ENCODE peak calls at places on chromosomes 4 and X, in seven cellular contexts. C, I, D, V, A, P and M are unnamed samples.

GRCh38 chr4:15920723-15921591 is 17.6 kb downstream of the FGFBP1 start:
- DNase-seq in C (peak; percentile 54), I (no peak), D (peak; percentile 63), V (no peak), A (peak; percentile 66), P (peak; percentile 59), M (peak; percentile 41)

GRCh38 chrX:66677430-66677829 is 38.6 kb upstream of the EDA2R start:
- DNase-seq in C (no peak), I (no peak), D (no peak), V (no peak), A (no peak), P (no peak), M (no peak)

GRCh38 chrX:107272431-107272921 is 66.1 kb downstream of the DNAAF6 start:
- DNase-seq in C (peak; percentile 14), I (no peak), D (no peak), V (peak; percentile 57), A (no peak), P (no peak), M (peak; percentile 12)

GRCh38 chrX:41022579-41022978 is 62.7 kb upstream of the USP9X start:
- DNase-seq in C (no peak), I (no peak), D (no peak), V (no peak), A (no peak), P (no peak), M (no peak)

GRCh38 chrX:73127700-73128241 is 48.5 kb upstream of the PABPC1L2A start:
- DNase-seq in C (peak; percentile 2), I (peak; percentile 58), D (no peak), V (peak; percentile 3), A (no peak), P (no peak), M (peak; percentile 1)

GRCh38 chr4:100876546-100876945 is 358.7 kb upstream of the EMCN start:
- DNase-seq in C (no peak), I (no peak), D (no peak), V (no peak), A (no peak), P (no peak), M (no peak)

GRCh38 chr4:188934320-188934975 is 795.2 kb downstream of the TRIML1 start:
- DNase-seq in C (no peak), I (no peak), D (no peak), V (no peak), A (no peak), P (no peak), M (no peak)

GRCh38 chr4:115675721-115676120 is 562.3 kb upstream of the NDST4 start:
- DNase-seq in C (no peak), I (no peak), D (no peak), V (no peak), A (no peak), P (no peak), M (no peak)

GRCh38 chr4:48315728-48316630 is 25.4 kb upstream of the SLAIN2 start:
- DNase-seq in C (peak; percentile 55), I (no peak), D (no peak), V (peak; percentile 58), A (no peak), P (no peak), M (peak; percentile 9)

GRCh38 chr4:48483006-48483776 is at the start of gene SLC10A4:
- DNase-seq in C (peak; percentile 39), I (peak; percentile 74), D (no peak), V (peak; percentile 73), A (no peak), P (peak; percentile 47), M (no peak)

GRCh38 chrX:46710927-46711623 is 47.8 kb downstream of the SLC9A7 start:
- DNase-seq in C (no peak), I (no peak), D (no peak), V (peak; percentile 17), A (no peak), P (no peak), M (no peak)

GRCh38 chr4:71259911-71260331 is 78.9 kb upstream of the SLC4A4 start:
- DNase-seq in C (no peak), I (no peak), D (no peak), V (no peak), A (no peak), P (no peak), M (no peak)

GRCh38 chrX:16712116-16712824 is at the start of gene CTPS2:
- DNase-seq in C (peak; percentile 89), I (peak; percentile 88), D (peak; percentile 58), V (peak; percentile 79), A (peak; percentile 77), P (peak; percentile 77), M (peak; percentile 75)

GRCh38 chrX:100710816-100711215 is 21.1 kb downstream of the SYTL4 start:
- DNase-seq in C (no peak), I (no peak), D (no peak), V (peak; percentile 51), A (no peak), P (no peak), M (no peak)

GRCh38 chr4:183873389-183874185 is 31.5 kb upstream of the STOX2 start:
- DNase-seq in C (no peak), I (no peak), D (no peak), V (no peak), A (no peak), P (no peak), M (no peak)

GRCh38 chrX:132209527-132209926 is 9.7 kb downstream of the RAP2C start:
- DNase-seq in C (no peak), I (no peak), D (no peak), V (no peak), A (no peak), P (no peak), M (no peak)

GRCh38 chr4:76361689-76362412 is 55.3 kb downstream of the STBD1 start:
- DNase-seq in C (no peak), I (no peak), D (no peak), V (no peak), A (no peak), P (no peak), M (peak; percentile 12)

GRCh38 chr4:10521386-10521785 is 64.2 kb upstream of the ZNF518B start:
- DNase-seq in C (no peak), I (no peak), D (no peak), V (no peak), A (no peak), P (no peak), M (no peak)

GRCh38 chr4:110294165-110294564 is 95.8 kb upstream of the ELOVL6 start:
- DNase-seq in C (no peak), I (no peak), D (no peak), V (no peak), A (no peak), P (no peak), M (no peak)

GRCh38 chr4:6546091-6546490 is 28.9 kb upstream of the MAN2B2 start:
- DNase-seq in C (no peak), I (no peak), D (no peak), V (no peak), A (no peak), P (no peak), M (no peak)
- H3K27me3 ChIP-seq in C (peaks cover 9% of the 10 kb centered on the region), I (no peaks in the 10 kb centered on the region), D (no peaks in the 10 kb centered on the region), V (peaks cover 46% of the 10 kb centered on the region), A (peaks cover 16% of the 10 kb centered on the region), P (peaks cover 7% of the 10 kb centered on the region), M (no peaks in the 10 kb centered on the region)

GRCh38 chr4:125642645-125643044 is 327.9 kb downstream of the FAT4 start:
- DNase-seq in C (no peak), I (no peak), D (no peak), V (peak; percentile 9), A (no peak), P (no peak), M (no peak)

DNA sequence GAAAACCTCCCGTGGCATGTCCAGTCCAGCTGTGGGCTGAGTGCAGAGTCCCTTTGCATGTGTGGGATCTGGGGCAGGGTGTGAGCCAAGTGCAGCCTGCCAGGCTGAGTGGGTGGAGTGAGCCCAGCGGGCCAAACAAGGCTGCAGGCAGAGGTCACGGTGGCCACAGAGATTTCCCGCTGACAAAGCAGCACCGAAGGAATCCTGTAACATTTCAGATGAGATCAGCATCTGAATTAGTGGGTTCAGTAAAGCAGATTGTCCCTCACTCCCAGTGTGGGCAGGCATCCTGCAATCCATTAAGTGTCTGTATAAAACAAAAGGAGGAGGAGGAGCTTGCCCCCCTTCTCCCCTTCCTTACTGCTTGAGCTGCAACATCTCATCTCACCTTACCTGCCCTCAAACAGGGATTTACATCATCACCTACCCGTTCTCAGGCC is 324.4 kb downstream of the FAT4 start:
- DNase-seq in C (peak; percentile 17), I (peak; percentile 75), D (no peak), V (peak; percentile 34), A (no peak), P (no peak), M (no peak)
- H3K4me3 ChIP-seq in C (no peak overlapping the region), I (no peak overlapping the region), D (no peak overlapping the region), V (no peak overlapping the region), A (no peak overlapping the region), P (no peak overlapping the region), M (no peak overlapping the region)

DNA sequence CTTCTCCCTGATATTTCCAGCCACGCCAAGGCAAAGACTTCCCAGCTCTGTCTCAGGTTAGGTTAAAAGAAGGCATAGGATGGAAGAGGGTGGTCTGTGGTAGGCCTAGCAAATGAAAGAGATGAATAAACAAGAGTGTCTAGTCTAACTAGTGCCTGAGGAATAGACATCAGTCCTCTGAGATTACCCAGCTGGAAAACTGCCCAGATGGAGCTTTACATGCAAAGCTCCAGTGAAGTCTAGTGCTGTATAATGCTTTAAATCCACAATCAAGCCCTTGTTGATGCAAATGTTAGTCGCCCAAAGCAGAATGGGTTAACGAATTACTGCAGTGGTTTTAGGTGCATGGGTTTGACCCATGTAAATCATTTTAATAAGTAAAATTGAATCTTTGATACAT is 24.8 kb upstream of the GUCY1B1 start:
- DNase-seq in C (peak; percentile 26), I (no peak), D (no peak), V (no peak), A (no peak), P (no peak), M (no peak)
- H3K27ac ChIP-seq in C (no peak overlapping the region), I (no peak overlapping the region), D (no peak overlapping the region), V (no peak overlapping the region), A (no peak overlapping the region), P (no peak overlapping the region), M (no peak overlapping the region)

GRCh38 chr4:577499-578450 is 1.7 kb upstream of the TMEM271 start:
- DNase-seq in C (peak; percentile 57), I (peak; percentile 64), D (no peak), V (peak; percentile 70), A (no peak), P (no peak), M (no peak)

GRCh38 chr4:575281-576141 is 584 bp downstream of the TMEM271 start:
- DNase-seq in C (peak; percentile 85), I (peak; percentile 64), D (peak; percentile 43), V (peak; percentile 92), A (no peak), P (no peak), M (peak; percentile 18)

GRCh38 chr4:576991-577498 is 950 bp upstream of the TMEM271 start:
- DNase-seq in C (no peak), I (peak; percentile 43), D (no peak), V (peak; percentile 36), A (no peak), P (no peak), M (no peak)

GRCh38 chr4:574346-575161 is 1.5 kb downstream of the TMEM271 start:
- DNase-seq in C (no peak), I (peak; percentile 58), D (no peak), V (no peak), A (no peak), P (no peak), M (no peak)

DNA sequence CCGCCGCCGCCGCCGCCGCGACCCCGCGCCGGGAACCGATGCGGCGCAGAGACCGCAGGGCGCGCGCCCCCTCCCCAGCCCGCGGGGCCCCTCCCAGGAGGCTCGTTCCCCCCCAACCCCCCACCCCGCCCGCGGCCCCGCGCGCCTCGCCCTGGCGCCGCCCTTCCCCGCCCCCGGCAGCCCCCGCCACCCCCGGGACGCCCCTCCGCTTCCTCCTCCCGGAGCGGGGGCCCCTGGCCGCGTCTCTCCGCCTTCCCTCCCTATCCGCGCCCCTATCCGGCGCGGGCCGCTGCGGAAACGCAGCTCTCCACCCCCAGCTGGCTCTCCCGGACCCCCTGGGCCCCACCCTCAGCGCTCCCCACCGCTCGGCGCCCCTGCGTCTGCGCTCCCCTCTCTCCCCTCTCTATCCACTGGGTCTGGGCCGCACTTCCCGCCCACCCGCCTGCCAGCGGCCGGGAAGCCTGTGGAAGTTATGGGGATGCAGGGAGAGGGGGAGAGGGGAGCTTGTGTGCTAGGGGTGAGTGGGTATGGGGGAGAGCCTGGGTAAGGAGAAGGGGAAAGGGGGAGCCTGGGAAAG is at the start of gene TMEM271:
- DNase-seq in C (no peak), I (peak; percentile 48), D (no peak), V (peak; percentile 24), A (no peak), P (no peak), M (no peak)
- H3K27me3 ChIP-seq in C (peaks cover 81% of the 10 kb centered on the region), I (peaks cover 52% of the 10 kb centered on the region), D (peaks cover 56% of the 10 kb centered on the region), V (peaks cover 99% of the 10 kb centered on the region), A (peaks cover 94% of the 10 kb centered on the region), P (peaks cover 70% of the 10 kb centered on the region), M (no peaks in the 10 kb centered on the region)